ENCODE peak calls at places on chromosomes 13 and 19, in eight cellular contexts. B, O, J, C, M, W, F and E are unnamed samples.

GRCh38 chr13:99501952-99502310 is 659 bp downstream of the TM9SF2 start:
- DNase-seq in O (no peak), C (no peak), J (no peak), M (no peak), W (no peak), B (peak), F (no peak), E (no peak)

GRCh38 chr19:17409990-17410389 is 4.6 kb upstream of the BST2 start:
- DNase-seq in F (no peak), M (no peak), C (no peak), J (no peak), W (no peak), O (no peak), B (no peak), E (no peak)

GRCh38 chr13:95641291-95641811 is 3.2 kb downstream of the DZIP1 start:
- DNase-seq in J (no peak), C (no peak), O (no peak), W (no peak), F (no peak), M (no peak), B (peak), E (peak)

GRCh38 chr19:510606-511100 is 3.4 kb downstream of the TPGS1 start:
- DNase-seq in J (peak), F (no peak), C (peak), B (peak), W (no peak), M (peak), O (peak), E (peak)

GRCh38 chr13:79549355-79550106 is 68.6 kb downstream of the NDFIP2 start:
- DNase-seq in M (no peak), W (no peak), J (no peak), F (no peak), B (no peak), O (no peak), C (no peak), E (no peak)

GRCh38 chr19:34274827-34275625 is 20.7 kb downstream of the GARRE1 start:
- DNase-seq in O (peak), F (no peak), J (no peak), M (no peak), B (no peak), C (no peak), W (peak), E (no peak)

GRCh38 chr19:41192574-41193419 is at the start of gene CYP2S1:
- DNase-seq in C (no peak), M (peak), B (no peak), J (no peak), O (no peak), F (no peak), W (no peak), E (peak)

GRCh38 chr19:49442793-49443365 is 1.6 kb upstream of the SLC17A7 start:
- DNase-seq in O (peak), C (peak), M (peak), F (no peak), W (peak), J (peak), B (peak), E (no peak)

GRCh38 chr19:58559275-58560006 is 1.0 kb upstream of the UBE2M start:
- DNase-seq in J (no peak), B (peak), W (no peak), M (no peak), O (peak), F (no peak), C (peak), E (peak)

GRCh38 chr13:113883314-113883811 is 19.5 kb upstream of the GAS6 start:
- DNase-seq in J (no peak), C (no peak), O (no peak), W (no peak), B (no peak), M (peak), F (no peak), E (no peak)

GRCh38 chr13:29049524-29049923 is 229.4 kb downstream of the MTUS2 start:
- DNase-seq in M (no peak), O (no peak), F (no peak), W (no peak), B (no peak), C (no peak), J (no peak), E (no peak)

GRCh38 chr19:49114630-49115363 is 627 bp downstream of the LIN7B start:
- DNase-seq in C (peak), W (no peak), M (peak), J (peak), B (peak), O (no peak), F (peak), E (peak)

GRCh38 chr19:50933640-50934039 is 19.2 kb downstream of the KLK5 start:
- DNase-seq in C (no peak), B (no peak), J (no peak), O (no peak), M (no peak), F (no peak), W (no peak), E (no peak)

GRCh38 chr13:93045836-93046235 is 180.8 kb upstream of the GPC6 start:
- DNase-seq in W (no peak), B (no peak), F (no peak), O (no peak), C (no peak), M (no peak), J (no peak), E (no peak)

GRCh38 chr13:45206340-45206739 is 5.5 kb upstream of the KCTD4 start:
- DNase-seq in B (no peak), W (no peak), C (no peak), M (no peak), J (no peak), O (peak), F (no peak), E (no peak)

GRCh38 chr13:107284168-107284567 is 716.2 kb upstream of the ARGLU1 start:
- DNase-seq in M (no peak), C (no peak), W (no peak), F (no peak), B (no peak), O (no peak), J (no peak), E (no peak)

GRCh38 chr13:109743706-109744453 is 42.5 kb downstream of the IRS2 start:
- DNase-seq in W (no peak), J (no peak), F (no peak), M (no peak), B (peak), C (no peak), O (peak), E (no peak)

GRCh38 chr13:110062077-110062776 is 244.7 kb downstream of the COL4A1 start:
- DNase-seq in O (no peak), W (no peak), B (no peak), F (no peak), J (no peak), M (no peak), C (no peak), E (no peak)

GRCh38 chr19:36059180-36059910 is 4.6 kb downstream of the WDR62 start:
- DNase-seq in M (no peak), O (no peak), J (no peak), F (no peak), B (no peak), W (no peak), C (no peak), E (no peak)

GRCh38 chr13:20350819-20351218 is 118.7 kb upstream of the GJB6 start:
- DNase-seq in F (no peak), C (no peak), B (no peak), W (no peak), M (no peak), O (no peak), J (no peak), E (no peak)